ENCODE peak calls at places on chromosomes 13 and 19, in ten cellular contexts. One of them, this sample, is unnamed.

GRCh38 chr13:33799950-33800592 is 17.9 kb upstream of the RFC3 start:
- DNase-seq in heart left ventricle: no peak
- DNase-seq in AG09309: peak; percentile 13
- DNase-seq in NCI-H774: no peak
- DNase-seq in activated CD4-positive, alpha-beta T cell treated with anti-CD3 and anti-CD28 coated beads, Interleukin-2, amount 50 U/mL, for 4 hours: no peak
- DNase-seq in stimulated activated naive B cell treated with anti-CD40 and anti-IgM and Interleukin-4, amounts not matched to agents 10 μg/mL and 1 μg/mL and 100 μg/mL, for 72 hours: no peak
- DNase-seq in left ventricle myocardium superior: no peak
- DNase-seq in amniotic stem cell: peak; percentile 23
- DNase-seq in HFF-Myc: no peak
- DNase-seq in hypothalamus: peak; percentile 29
- DNase-seq in this sample: peak; percentile 27

GRCh38 chr19:2536461-2536860 is 60.5 kb downstream of the GADD45B start:
- DNase-seq in heart left ventricle: no peak
- DNase-seq in AG09309: no peak
- DNase-seq in NCI-H774: no peak
- DNase-seq in activated CD4-positive, alpha-beta T cell treated with anti-CD3 and anti-CD28 coated beads, Interleukin-2, amount 50 U/mL, for 4 hours: no peak
- DNase-seq in stimulated activated naive B cell treated with anti-CD40 and anti-IgM and Interleukin-4, amounts not matched to agents 10 μg/mL and 1 μg/mL and 100 μg/mL, for 72 hours: no peak
- DNase-seq in left ventricle myocardium superior: no peak
- DNase-seq in amniotic stem cell: no peak
- DNase-seq in HFF-Myc: no peak
- DNase-seq in hypothalamus: no peak
- DNase-seq in this sample: no peak

GRCh38 chr13:72390909-72391308 is 336.5 kb downstream of the MZT1 start:
- DNase-seq in heart left ventricle: no peak
- DNase-seq in AG09309: no peak
- DNase-seq in NCI-H774: no peak
- DNase-seq in activated CD4-positive, alpha-beta T cell treated with anti-CD3 and anti-CD28 coated beads, Interleukin-2, amount 50 U/mL, for 4 hours: no peak
- DNase-seq in stimulated activated naive B cell treated with anti-CD40 and anti-IgM and Interleukin-4, amounts not matched to agents 10 μg/mL and 1 μg/mL and 100 μg/mL, for 72 hours: no peak
- DNase-seq in left ventricle myocardium superior: no peak
- DNase-seq in amniotic stem cell: no peak
- DNase-seq in HFF-Myc: no peak
- DNase-seq in hypothalamus: no peak
- DNase-seq in this sample: no peak

GRCh38 chr19:36097036-36097435 is 13.9 kb upstream of the OVOL3 start:
- DNase-seq in heart left ventricle: no peak
- DNase-seq in AG09309: no peak
- DNase-seq in NCI-H774: no peak
- DNase-seq in activated CD4-positive, alpha-beta T cell treated with anti-CD3 and anti-CD28 coated beads, Interleukin-2, amount 50 U/mL, for 4 hours: no peak
- DNase-seq in stimulated activated naive B cell treated with anti-CD40 and anti-IgM and Interleukin-4, amounts not matched to agents 10 μg/mL and 1 μg/mL and 100 μg/mL, for 72 hours: no peak
- DNase-seq in left ventricle myocardium superior: no peak
- DNase-seq in amniotic stem cell: no peak
- DNase-seq in HFF-Myc: no peak
- DNase-seq in hypothalamus: peak; percentile 94
- DNase-seq in this sample: no peak

GRCh38 chr13:112741185-112741755 is 51.4 kb downstream of the ATP11A start:
- DNase-seq in heart left ventricle: no peak
- DNase-seq in AG09309: no peak
- DNase-seq in NCI-H774: no peak
- DNase-seq in activated CD4-positive, alpha-beta T cell treated with anti-CD3 and anti-CD28 coated beads, Interleukin-2, amount 50 U/mL, for 4 hours: no peak
- DNase-seq in stimulated activated naive B cell treated with anti-CD40 and anti-IgM and Interleukin-4, amounts not matched to agents 10 μg/mL and 1 μg/mL and 100 μg/mL, for 72 hours: no peak
- DNase-seq in left ventricle myocardium superior: no peak
- DNase-seq in amniotic stem cell: no peak
- DNase-seq in HFF-Myc: no peak
- DNase-seq in hypothalamus: no peak
- DNase-seq in this sample: no peak

GRCh38 chr13:68813397-68813796 is 1294.2 kb upstream of the ATXN8OS start:
- DNase-seq in heart left ventricle: no peak
- DNase-seq in AG09309: no peak
- DNase-seq in NCI-H774: no peak
- DNase-seq in activated CD4-positive, alpha-beta T cell treated with anti-CD3 and anti-CD28 coated beads, Interleukin-2, amount 50 U/mL, for 4 hours: no peak
- DNase-seq in stimulated activated naive B cell treated with anti-CD40 and anti-IgM and Interleukin-4, amounts not matched to agents 10 μg/mL and 1 μg/mL and 100 μg/mL, for 72 hours: no peak
- DNase-seq in left ventricle myocardium superior: no peak
- DNase-seq in amniotic stem cell: no peak
- DNase-seq in HFF-Myc: no peak
- DNase-seq in hypothalamus: no peak
- DNase-seq in this sample: no peak

GRCh38 chr19:34926685-34927375 is at the start of gene ZNF30:
- DNase-seq in heart left ventricle: peak; percentile 96
- DNase-seq in AG09309: peak; percentile 53
- DNase-seq in NCI-H774: peak; percentile 82
- DNase-seq in activated CD4-positive, alpha-beta T cell treated with anti-CD3 and anti-CD28 coated beads, Interleukin-2, amount 50 U/mL, for 4 hours: peak; percentile 67
- DNase-seq in stimulated activated naive B cell treated with anti-CD40 and anti-IgM and Interleukin-4, amounts not matched to agents 10 μg/mL and 1 μg/mL and 100 μg/mL, for 72 hours: peak; percentile 88
- DNase-seq in left ventricle myocardium superior: peak; percentile 97
- DNase-seq in amniotic stem cell: peak; percentile 91
- DNase-seq in HFF-Myc: peak; percentile 56
- DNase-seq in hypothalamus: peak; percentile 91
- DNase-seq in this sample: peak; percentile 74

GRCh38 chr19:44598880-44599279 is 14.5 kb upstream of the IGSF23 start:
- DNase-seq in heart left ventricle: no peak
- DNase-seq in AG09309: no peak
- DNase-seq in NCI-H774: no peak
- DNase-seq in activated CD4-positive, alpha-beta T cell treated with anti-CD3 and anti-CD28 coated beads, Interleukin-2, amount 50 U/mL, for 4 hours: no peak
- DNase-seq in stimulated activated naive B cell treated with anti-CD40 and anti-IgM and Interleukin-4, amounts not matched to agents 10 μg/mL and 1 μg/mL and 100 μg/mL, for 72 hours: no peak
- DNase-seq in left ventricle myocardium superior: no peak
- DNase-seq in amniotic stem cell: no peak
- DNase-seq in HFF-Myc: no peak
- DNase-seq in hypothalamus: no peak
- DNase-seq in this sample: no peak

GRCh38 chr13:44967656-44968451 is 21.4 kb downstream of the NUFIP1 start:
- DNase-seq in heart left ventricle: no peak
- DNase-seq in AG09309: no peak
- DNase-seq in NCI-H774: no peak
- DNase-seq in activated CD4-positive, alpha-beta T cell treated with anti-CD3 and anti-CD28 coated beads, Interleukin-2, amount 50 U/mL, for 4 hours: no peak
- DNase-seq in stimulated activated naive B cell treated with anti-CD40 and anti-IgM and Interleukin-4, amounts not matched to agents 10 μg/mL and 1 μg/mL and 100 μg/mL, for 72 hours: no peak
- DNase-seq in left ventricle myocardium superior: no peak
- DNase-seq in amniotic stem cell: no peak
- DNase-seq in HFF-Myc: no peak
- DNase-seq in hypothalamus: no peak
- DNase-seq in this sample: no peak